ENCODE peak calls at places on chromosomes 16 and 17, in eight cellular contexts. P, B, Z, O, W, J, Y and X are unnamed samples.

GRCh38 chr17:36856921-36857381 is 80.3 kb upstream of the LHX1 start:
- DNase-seq in P (no peak), B (no peak), Z (no peak), O (no peak), W (no peak), J (no peak), Y (no peak), X (no peak)

GRCh38 chr16:89653656-89654295 is 3.7 kb downstream of the CHMP1A start:
- DNase-seq in P (no peak), B (no peak), Z (no peak), O (no peak), W (no peak), J (no peak), Y (no peak), X (no peak)

GRCh38 chr17:57636985-57637667 is 108.0 kb downstream of the CCDC182 start:
- DNase-seq in P (no peak), B (no peak), Z (no peak), O (no peak), W (peak; percentile 21), J (no peak), Y (no peak), X (no peak)

GRCh38 chr16:87559976-87560375 is 42.3 kb upstream of the JPH3 start:
- DNase-seq in P (no peak), B (no peak), Z (no peak), O (no peak), W (peak; percentile 18), J (no peak), Y (no peak), X (no peak)

GRCh38 chr17:6358131-6358530 is 76.8 kb downstream of the AIPL1 start:
- DNase-seq in P (no peak), B (no peak), Z (no peak), O (no peak), W (no peak), J (no peak), Y (no peak), X (no peak)

GRCh38 chr17:57724038-57724728 is 20.9 kb downstream of the CCDC182 start:
- DNase-seq in P (no peak), B (no peak), Z (no peak), O (no peak), W (no peak), J (no peak), Y (no peak), X (peak; percentile 38)

GRCh38 chr17:19269102-19269501 is 31.9 kb downstream of the EPN2 start:
- DNase-seq in P (no peak), B (no peak), Z (no peak), O (no peak), W (no peak), J (no peak), Y (no peak), X (no peak)

GRCh38 chr17:11330871-11331270 is 89.9 kb downstream of the SHISA6 start:
- DNase-seq in P (no peak), B (peak; percentile 51), Z (no peak), O (no peak), W (no peak), J (no peak), Y (no peak), X (no peak)

GRCh38 chr16:16879567-16880251 is 500.8 kb downstream of the NPIPA7 start:
- DNase-seq in P (no peak), B (no peak), Z (no peak), O (no peak), W (no peak), J (no peak), Y (no peak), X (no peak)

GRCh38 chr17:4854181-4854681 is 21.1 kb downstream of the MINK1 start:
- DNase-seq in P (no peak), B (no peak), Z (no peak), O (no peak), W (no peak), J (no peak), Y (no peak), X (no peak)

GRCh38 chr17:28549274-28550132 is 2.9 kb downstream of the UNC119 start:
- DNase-seq in P (no peak), B (no peak), Z (peak; percentile 58), O (no peak), W (no peak), J (no peak), Y (peak; percentile 30), X (no peak)

GRCh38 chr17:41329279-41329925 is 13.9 kb upstream of the KRTAP17-1 start:
- DNase-seq in P (peak; percentile 53), B (peak; percentile 68), Z (no peak), O (no peak), W (peak; percentile 33), J (no peak), Y (peak; percentile 41), X (peak; percentile 45)

GRCh38 chr17:58335779-58336455 is 7.3 kb upstream of the TSPOAP1 start:
- DNase-seq in P (peak; percentile 68), B (no peak), Z (peak; percentile 64), O (no peak), W (no peak), J (no peak), Y (no peak), X (no peak)

GRCh38 chr17:40499551-40500189 is 1.8 kb downstream of the TNS4 start:
- DNase-seq in P (peak; percentile 88), B (peak; percentile 90), Z (no peak), O (peak; percentile 81), W (peak; percentile 81), J (peak; percentile 87), Y (peak; percentile 93), X (peak; percentile 92)

GRCh38 chr17:76736349-76737081 is 616 bp downstream of the SRSF2 start:
- DNase-seq in P (peak; percentile 75), B (peak; percentile 61), Z (peak; percentile 60), O (peak; percentile 54), W (peak; percentile 65), J (peak; percentile 78), Y (peak; percentile 82), X (peak; percentile 82)

GRCh38 chr17:17415006-17415405 is 61.8 kb upstream of the MED9 start:
- DNase-seq in P (no peak), B (no peak), Z (no peak), O (no peak), W (no peak), J (no peak), Y (no peak), X (no peak)

GRCh38 chr16:12576878-12577277 is 226.8 kb downstream of the CPPED1 start:
- DNase-seq in P (no peak), B (no peak), Z (no peak), O (no peak), W (no peak), J (no peak), Y (no peak), X (no peak)

GRCh38 chr16:84247844-84248243 is 8.0 kb upstream of the KCNG4 start:
- DNase-seq in P (no peak), B (no peak), Z (no peak), O (no peak), W (no peak), J (no peak), Y (no peak), X (no peak)

GRCh38 chr17:2402517-2402916 is 1.7 kb upstream of the MNT start:
- DNase-seq in P (no peak), B (no peak), Z (no peak), O (no peak), W (no peak), J (no peak), Y (no peak), X (peak; percentile 49)

GRCh38 chr17:2401426-2402221 is 764 bp upstream of the MNT start:
- DNase-seq in P (peak; percentile 99), B (peak; percentile 100), Z (peak; percentile 100), O (peak; percentile 100), W (peak; percentile 100), J (peak; percentile 100), Y (peak; percentile 100), X (peak; percentile 100)

GRCh38 chr17:2399572-2400473 is 1.0 kb downstream of the MNT start:
- DNase-seq in P (peak; percentile 98), B (peak; percentile 96), Z (peak; percentile 92), O (peak; percentile 92), W (peak; percentile 96), J (peak; percentile 96), Y (peak; percentile 98), X (peak; percentile 98)

GRCh38 chr17:2400474-2400866 is 390 bp downstream of the MNT start:
- DNase-seq in P (peak; percentile 55), B (no peak), Z (peak; percentile 42), O (no peak), W (no peak), J (peak; percentile 79), Y (peak; percentile 63), X (no peak)

DNA sequence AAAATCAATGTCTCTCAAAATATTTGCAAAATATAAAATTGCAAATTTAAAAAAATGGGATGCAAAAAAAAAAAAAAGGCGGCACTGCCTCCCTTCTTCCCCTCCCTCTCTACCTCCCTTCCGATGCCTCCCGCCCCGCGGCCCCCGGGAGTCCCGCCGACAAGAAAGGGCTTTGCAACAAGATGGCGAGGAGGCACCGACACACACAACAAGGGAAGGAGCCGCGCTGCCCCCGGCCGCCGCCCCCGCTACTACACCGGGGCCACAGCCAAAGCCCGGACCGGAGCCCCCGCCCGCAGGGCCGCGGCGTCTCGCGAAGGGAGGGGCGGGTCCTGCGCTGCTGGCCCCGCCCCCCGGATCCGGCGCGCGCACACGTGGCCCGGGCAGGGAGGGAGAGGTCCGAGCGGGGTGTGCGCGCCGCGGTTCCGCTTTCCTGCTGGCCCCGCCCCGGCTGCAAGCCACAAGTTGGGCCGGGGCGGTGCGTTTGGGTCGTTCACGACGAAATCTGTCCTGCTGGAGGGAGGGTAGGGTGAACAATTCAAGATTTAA is at the start of gene MNT:
- DNase-seq in P (peak; percentile 94), B (peak; percentile 95), Z (peak; percentile 91), O (peak; percentile 91), W (peak; percentile 96), J (peak; percentile 94), Y (peak; percentile 92), X (peak; percentile 95)
- H3K27ac ChIP-seq in P (peak within 1 kb of the TSS; percentile 96), B (peak within 1 kb of the TSS; percentile 99), Z (peak within 1 kb of the TSS; percentile 96), O (peak within 1 kb of the TSS; percentile 99), W (peak within 1 kb of the TSS; percentile 100), J (peak within 1 kb of the TSS; percentile 99), Y (peak within 1 kb of the TSS; percentile 98), X (peak within 1 kb of the TSS; percentile 99)

DNA sequence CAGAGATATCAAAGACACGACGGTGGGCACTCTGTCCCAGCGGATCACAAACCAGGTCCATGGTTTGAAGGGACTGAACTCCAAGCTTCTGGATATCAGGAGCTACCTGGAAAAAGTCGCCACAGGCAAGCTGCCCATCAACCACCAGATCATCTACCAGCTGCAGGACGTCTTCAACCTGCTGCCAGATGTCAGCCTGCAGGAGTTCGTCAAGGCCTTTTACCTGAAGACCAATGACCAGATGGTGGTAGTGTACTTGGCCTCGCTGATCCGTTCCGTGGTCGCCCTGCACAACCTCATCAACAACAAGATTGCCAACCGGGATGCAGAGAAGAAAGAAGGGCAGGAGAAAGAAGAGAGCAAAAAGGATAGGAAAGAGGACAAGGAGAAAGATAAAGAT is 8.7 kb downstream of the PSMD7 start:
- DNase-seq in P (no peak), B (no peak), Z (no peak), O (no peak), W (no peak), J (no peak), Y (no peak), X (no peak)
- H3K36me3 ChIP-seq in P (peaks cover 22% of the 10 kb centered on the region), B (peaks cover 4% of the 10 kb centered on the region), Z (peaks cover 69% of the 10 kb centered on the region), O (peaks cover 78% of the 10 kb centered on the region), W (peaks cover 21% of the 10 kb centered on the region), J (peaks cover 77% of the 10 kb centered on the region), Y (peaks cover 46% of the 10 kb centered on the region), X (no peaks in the 10 kb centered on the region)

GRCh38 chr17:2059125-2059836 is 4.4 kb downstream of the HIC1 start:
- DNase-seq in P (no peak), B (no peak), Z (no peak), O (no peak), W (no peak), J (no peak), Y (no peak), X (no peak)
- H3K4me1 ChIP-seq in P (peaks cover 4% of the 10 kb centered on the region), B (peaks cover 42% of the 10 kb centered on the region), Z (peaks cover 8% of the 10 kb centered on the region), O (peaks cover 25% of the 10 kb centered on the region), W (peaks cover 47% of the 10 kb centered on the region), J (peaks cover 68% of the 10 kb centered on the region), Y (peaks cover 44% of the 10 kb centered on the region), X (peaks cover 18% of the 10 kb centered on the region)

GRCh38 chr17:44673893-44674292 is 15.7 kb downstream of the CCDC43 start:
- DNase-seq in P (no peak), B (no peak), Z (no peak), O (no peak), W (peak; percentile 18), J (no peak), Y (no peak), X (no peak)
- H3K27ac ChIP-seq in P (no peak overlapping the region), B (no peak overlapping the region), Z (no peak overlapping the region), O (no peak overlapping the region), W (no peak overlapping the region), J (no peak overlapping the region), Y (no peak overlapping the region), X (no peak overlapping the region)